ENCODE peak calls at places on chromosomes 16 and 17, in six cellular contexts. I is hypothalamus; Y is aorta; X is G401; V is PC-9; H is activated naive CD4-positive, alpha-beta T cell treated with Interleukin-2 at 50 U/mL for 16 hours. O is an unnamed sample.
A peak's percentile ranks its signal among the peaks of the same experiment; 100 is the strongest.

GRCh38 chr17:65523853-65524664 is 37.4 kb downstream of the AXIN2 start:
- DNase-seq in Y (no peak), H (no peak), I (no peak), V (no peak), X (no peak), O (no peak)

GRCh38 chr17:56773124-56773523 is 60.6 kb downstream of the C17orf67 start:
- DNase-seq in X (no peak), V (no peak), I (no peak), H (no peak), Y (no peak), O (no peak)

GRCh38 chr16:2826591-2827480 is 3.3 kb upstream of the ZG16B start:
- DNase-seq in X (no peak), I (no peak), H (no peak), Y (no peak), V (no peak), O (no peak)

GRCh38 chr17:40910441-40910841 is 25.4 kb upstream of the KRT20 start:
- DNase-seq in V (no peak), I (no peak), Y (no peak), H (no peak), X (peak; percentile 13), O (no peak)

GRCh38 chr16:6946802-6947201 is 385.8 kb upstream of the RBFOX1 start:
- DNase-seq in I (no peak), X (no peak), Y (no peak), H (no peak), V (no peak), O (no peak)

GRCh38 chr17:57662644-57663308 is 82.3 kb downstream of the CCDC182 start:
- DNase-seq in V (peak; percentile 79), Y (peak; percentile 97), H (peak; percentile 39), X (peak; percentile 98), I (peak; percentile 83), O (peak; percentile 97)

GRCh38 chr17:43753488-43754129 is 5.0 kb downstream of the SOST start:
- DNase-seq in H (no peak), X (no peak), I (no peak), V (peak; percentile 17), Y (no peak), O (no peak)

GRCh38 chr16:88879788-88880055 is 13.3 kb upstream of the PABPN1L start:
- DNase-seq in I (no peak), X (no peak), Y (no peak), H (no peak), V (no peak), O (no peak)

GRCh38 chr16:25219070-25219737 is 2.5 kb downstream of the AQP8 start:
- DNase-seq in Y (no peak), V (no peak), X (no peak), I (no peak), H (no peak), O (no peak)

GRCh38 chr17:80730739-80731138 is 186.1 kb downstream of the RPTOR start:
- DNase-seq in I (no peak), H (no peak), X (no peak), V (no peak), Y (no peak), O (no peak)

GRCh38 chr17:67891481-67892119 is 66.3 kb downstream of the BPTF start:
- DNase-seq in Y (no peak), I (no peak), V (no peak), X (peak; percentile 73), H (no peak), O (no peak)

GRCh38 chr17:80348551-80349436 is 66.2 kb upstream of the ENDOV start:
- DNase-seq in Y (no peak), I (no peak), X (no peak), V (no peak), H (no peak), O (no peak)

GRCh38 chr17:29712677-29713076 is 90.0 kb upstream of the CORO6 start:
- DNase-seq in V (no peak), X (no peak), H (no peak), Y (no peak), I (no peak), O (no peak)

GRCh38 chr17:74051348-74051747 is 152.1 kb upstream of the RPL38 start:
- DNase-seq in I (no peak), X (no peak), Y (no peak), V (no peak), H (no peak), O (no peak)

GRCh38 chr16:54178491-54178976 is 108.1 kb downstream of the IRX3 start:
- DNase-seq in Y (no peak), V (no peak), H (no peak), X (no peak), I (no peak), O (peak; percentile 26)

GRCh38 chr17:2563061-2563460 is 30.4 kb upstream of the PAFAH1B1 start:
- DNase-seq in X (no peak), H (no peak), I (no peak), Y (no peak), V (no peak), O (no peak)

GRCh38 chr17:82128287-82128686 is 30.3 kb upstream of the FASN start:
- DNase-seq in V (no peak), H (no peak), X (no peak), Y (no peak), I (no peak), O (no peak)

GRCh38 chr16:71883849-71884638 is at the start of gene ZNF821:
- DNase-seq in X (peak; percentile 84), I (peak; percentile 71), H (peak; percentile 74), Y (peak; percentile 86), V (peak; percentile 68), O (peak; percentile 80)

GRCh38 chr16:785563-786535 is 2.3 kb downstream of the RPUSD1 start:
- DNase-seq in I (no peak), V (peak; percentile 79), Y (peak; percentile 75), X (peak; percentile 44), H (peak; percentile 76), O (peak; percentile 31)

GRCh38 chr17:79340771-79341528 is 266.3 kb downstream of the ENGASE start:
- DNase-seq in Y (no peak), X (no peak), H (no peak), I (no peak), V (no peak), O (no peak)

O was measured in heart right ventricle.